ENCODE peak calls at places on chromosomes 4 and X, in nine cellular contexts. Q is stimulated activated CD8-positive, alpha-beta memory T cell treated with anti-CD3 and anti-CD28 coated beads, Interleukin-7, amount 100 ng/mL, for 4 hours; Y is cardiac muscle cell; G is mesenteric fat pad; Z is nephron progenitor cell; X is left cardiac atrium; T is mucosa of descending colon; A is AG09309; J is IMR-90. O is an unnamed sample.

GRCh38 chrX:37984880-37985279 is 21.5 kb upstream of the SYTL5 start:
- DNase-seq in Q (no peak), Y (no peak), G (no peak), Z (no peak), X (no peak), T (no peak), A (no peak), J (no peak), O (no peak)

GRCh38 chr4:123110685-123111084 is 188.3 kb upstream of the NUDT6 start:
- DNase-seq in Q (no peak), Y (no peak), G (no peak), Z (no peak), X (no peak), T (no peak), A (no peak), J (peak), O (no peak)

GRCh38 chr4:3307891-3308575 is 15.2 kb downstream of the RGS12 start:
- DNase-seq in Q (no peak), Y (no peak), G (peak), Z (no peak), X (no peak), T (no peak), A (no peak), J (no peak), O (no peak)

GRCh38 chr4:123403205-123403604 is 6.6 kb downstream of the SPRY1 start:
- DNase-seq in Q (no peak), Y (no peak), G (no peak), Z (no peak), X (no peak), T (no peak), A (no peak), J (no peak), O (no peak)

GRCh38 chr4:56637154-56637553 is 43.9 kb downstream of the HOPX start:
- DNase-seq in Q (no peak), Y (no peak), G (no peak), Z (no peak), X (no peak), T (no peak), A (no peak), J (no peak), O (no peak)

GRCh38 chr4:93897559-93897958 is 69.0 kb downstream of the ATOH1 start:
- DNase-seq in Q (no peak), Y (peak), G (no peak), Z (no peak), X (no peak), T (no peak), A (no peak), J (no peak), O (no peak)

GRCh38 chr4:151408630-151409469 is at the start of gene FHIP1A:
- DNase-seq in Q (peak), Y (peak), G (no peak), Z (peak), X (peak), T (peak), A (no peak), J (peak), O (peak)

GRCh38 chrX:38183577-38183976 is 37.1 kb downstream of the SRPX start:
- DNase-seq in Q (no peak), Y (no peak), G (no peak), Z (no peak), X (no peak), T (no peak), A (no peak), J (peak), O (no peak)

GRCh38 chr4:118865091-118865708 is 23.5 kb upstream of the SYNPO2 start:
- DNase-seq in Q (no peak), Y (peak), G (no peak), Z (peak), X (no peak), T (no peak), A (no peak), J (peak), O (peak)

GRCh38 chrX:117919755-117920154 is 196.9 kb downstream of the KLHL13 start:
- DNase-seq in Q (no peak), Y (no peak), G (no peak), Z (no peak), X (no peak), T (no peak), A (no peak), J (no peak), O (no peak)

GRCh38 chr4:94641702-94642560 is 115.8 kb upstream of the BMPR1B start:
- DNase-seq in Q (no peak), Y (peak), G (no peak), Z (no peak), X (no peak), T (no peak), A (peak), J (peak), O (no peak)

GRCh38 chr4:161894014-161894413 is 269.8 kb downstream of the FSTL5 start:
- DNase-seq in Q (no peak), Y (no peak), G (no peak), Z (no peak), X (no peak), T (no peak), A (no peak), J (no peak), O (no peak)

GRCh38 chrX:118756111-118756510 is 28.7 kb downstream of the IL13RA1 start:
- DNase-seq in Q (no peak), Y (peak), G (no peak), Z (no peak), X (no peak), T (no peak), A (no peak), J (no peak), O (no peak)

GRCh38 chr4:52931238-52931637 is 69.1 kb downstream of the RASL11B start:
- DNase-seq in Q (no peak), Y (no peak), G (no peak), Z (no peak), X (no peak), T (no peak), A (no peak), J (no peak), O (no peak)

GRCh38 chrX:39753296-39753996 is 344.3 kb downstream of the BCOR start:
- DNase-seq in Q (no peak), Y (peak), G (no peak), Z (no peak), X (no peak), T (no peak), A (no peak), J (peak), O (no peak)

GRCh38 chr4:16443504-16444088 is 217.3 kb upstream of the TAPT1 start:
- DNase-seq in Q (no peak), Y (peak), G (no peak), Z (no peak), X (no peak), T (no peak), A (no peak), J (peak), O (peak)

GRCh38 chrX:123993904-123994635 is 32.6 kb downstream of the STAG2 start:
- DNase-seq in Q (no peak), Y (no peak), G (no peak), Z (no peak), X (no peak), T (no peak), A (no peak), J (peak), O (no peak)

GRCh38 chrX:108443065-108443464 is 3.4 kb downstream of the COL4A5 start:
- DNase-seq in Q (no peak), Y (no peak), G (no peak), Z (no peak), X (no peak), T (no peak), A (no peak), J (no peak), O (no peak)

GRCh38 chr4:156419080-156419638 is 465.5 kb upstream of the CTSO start:
- DNase-seq in Q (no peak), Y (peak), G (no peak), Z (no peak), X (no peak), T (no peak), A (no peak), J (no peak), O (no peak)

GRCh38 chrX:24241822-24242648 is 71.8 kb downstream of the SUPT20HL2 start:
- DNase-seq in Q (no peak), Y (peak), G (no peak), Z (peak), X (no peak), T (no peak), A (no peak), J (peak), O (no peak)

GRCh38 chrX:42538405-42538804 is 239.6 kb downstream of the PPP1R2C start:
- DNase-seq in Q (no peak), Y (no peak), G (no peak), Z (no peak), X (no peak), T (no peak), A (no peak), J (no peak), O (no peak)

GRCh38 chr4:20219526-20219925 is 32.2 kb upstream of the SLIT2 start:
- DNase-seq in Q (no peak), Y (no peak), G (no peak), Z (no peak), X (no peak), T (no peak), A (no peak), J (no peak), O (no peak)

GRCh38 chr4:183443609-183444148 is 757 bp upstream of the CDKN2AIP start:
- DNase-seq in Q (peak), Y (no peak), G (no peak), Z (no peak), X (no peak), T (no peak), A (no peak), J (peak), O (peak)

GRCh38 chrX:76893930-76894329 is 466.4 kb downstream of the MAGEE1 start:
- DNase-seq in Q (no peak), Y (no peak), G (no peak), Z (no peak), X (no peak), T (no peak), A (no peak), J (no peak), O (no peak)

GRCh38 chr4:128811571-128812359 is 2.3 kb downstream of the JADE1 start:
- DNase-seq in Q (peak), Y (peak), G (peak), Z (peak), X (peak), T (peak), A (no peak), J (peak), O (peak)

GRCh38 chr4:56772134-56772533 is 49.4 kb downstream of the SPINK2 start:
- DNase-seq in Q (no peak), Y (no peak), G (no peak), Z (no peak), X (no peak), T (no peak), A (no peak), J (peak), O (no peak)

GRCh38 chr4:102445213-102445612 is 55.9 kb upstream of the NFKB1 start:
- DNase-seq in Q (no peak), Y (no peak), G (no peak), Z (no peak), X (no peak), T (no peak), A (no peak), J (no peak), O (no peak)

GRCh38 chr4:10205223-10205622 is 88.6 kb upstream of the WDR1 start:
- DNase-seq in Q (no peak), Y (no peak), G (no peak), Z (no peak), X (no peak), T (no peak), A (no peak), J (no peak), O (no peak)

GRCh38 chr4:110135523-110135922 is 62.9 kb downstream of the ELOVL6 start:
- DNase-seq in Q (no peak), Y (peak), G (no peak), Z (no peak), X (no peak), T (no peak), A (no peak), J (no peak), O (no peak)

GRCh38 chr4:673349-674091 is 556 bp downstream of the ATP5ME start:
- DNase-seq in Q (no peak), Y (peak), G (no peak), Z (peak), X (peak), T (peak), A (no peak), J (no peak), O (no peak)

GRCh38 chr4:156763511-156763910 is 208.1 kb downstream of the PDGFC start:
- DNase-seq in Q (no peak), Y (peak), G (no peak), Z (no peak), X (no peak), T (no peak), A (no peak), J (peak), O (no peak)

GRCh38 chrX:107574711-107575110 is 53.6 kb upstream of the PRPS1 start:
- DNase-seq in Q (no peak), Y (peak), G (no peak), Z (no peak), X (no peak), T (no peak), A (no peak), J (peak), O (no peak)

GRCh38 chrX:119885554-119886428 is 9.9 kb upstream of the AKAP14 start:
- DNase-seq in Q (no peak), Y (peak), G (peak), Z (no peak), X (no peak), T (no peak), A (no peak), J (peak), O (no peak)

GRCh38 chr4:8830056-8830455 is 41.6 kb downstream of the HMX1 start:
- DNase-seq in Q (no peak), Y (no peak), G (no peak), Z (no peak), X (no peak), T (no peak), A (no peak), J (no peak), O (no peak)

GRCh38 chrX:13376857-13377441 is 57.1 kb upstream of the ATXN3L start:
- DNase-seq in Q (no peak), Y (peak), G (no peak), Z (no peak), X (no peak), T (no peak), A (peak), J (peak), O (peak)

GRCh38 chrX:43703211-43703791 is 47.2 kb downstream of the MAOA start:
- DNase-seq in Q (no peak), Y (peak), G (no peak), Z (no peak), X (no peak), T (no peak), A (no peak), J (peak), O (peak)